ENCODE peak calls at places on chromosomes 16 and 17, in four cellular contexts. K, M, S and H are unnamed samples.

GRCh38 chr17:56956992-56957391 is 3.9 kb downstream of the COIL start:
- DNase-seq in K (no peak), M (no peak), S (no peak), H (no peak)

GRCh38 chr16:19842758-19843157 is 41.9 kb downstream of the GPRC5B start:
- DNase-seq in K (no peak), M (no peak), S (no peak), H (no peak)

GRCh38 chr16:69443809-69444611 is 19.6 kb downstream of the CYB5B start:
- DNase-seq in K (no peak), M (peak), S (no peak), H (no peak)

GRCh38 chr17:4506892-4507291 is 8.2 kb downstream of the SPNS2 start:
- DNase-seq in K (no peak), M (no peak), S (no peak), H (no peak)

GRCh38 chr16:69276143-69277115 is 34.7 kb upstream of the VPS4A start:
- DNase-seq in K (no peak), M (no peak), S (no peak), H (no peak)

GRCh38 chr16:53915452-53916160 is 211.7 kb downstream of the FTO start:
- DNase-seq in K (no peak), M (no peak), S (no peak), H (no peak)

GRCh38 chr16:30923554-30924085 is at the start of gene FBXL19:
- DNase-seq in K (no peak), M (no peak), S (no peak), H (peak)

GRCh38 chr16:84044108-84044488 is 1.5 kb upstream of the SLC38A8 start:
- DNase-seq in K (peak), M (peak), S (no peak), H (peak)

GRCh38 chr17:19409066-19409465 is 2.0 kb upstream of the RNF112 start:
- DNase-seq in K (no peak), M (no peak), S (no peak), H (no peak)

GRCh38 chr17:44345497-44346026 is 460 bp downstream of the GRN start:
- DNase-seq in K (peak), M (peak), S (no peak), H (peak)

GRCh38 chr16:56199164-56199563 is 7.9 kb downstream of the GNAO1 start:
- DNase-seq in K (no peak), M (no peak), S (peak), H (no peak)

GRCh38 chr16:30867747-30868146 is 26.1 kb downstream of the BCL7C start:
- DNase-seq in K (no peak), M (peak), S (no peak), H (peak)

GRCh38 chr17:79988163-79988971 is 47.3 kb downstream of the TBC1D16 start:
- DNase-seq in K (no peak), M (peak), S (no peak), H (no peak)

GRCh38 chr17:78780335-78780734 is 1.7 kb downstream of the CYTH1 start:
- DNase-seq in K (no peak), M (no peak), S (no peak), H (no peak)

GRCh38 chr17:2723997-2724782 is 12.6 kb upstream of the CLUH start:
- DNase-seq in K (peak), M (no peak), S (no peak), H (peak)

GRCh38 chr16:456891-457483 is 31.5 kb downstream of the RAB11FIP3 start:
- DNase-seq in K (peak), M (no peak), S (no peak), H (no peak)

GRCh38 chr16:65377131-65377649 is 255.3 kb upstream of the CDH11 start:
- DNase-seq in K (no peak), M (no peak), S (no peak), H (no peak)

GRCh38 chr17:73103661-73104335 is 11.3 kb upstream of the SLC39A11 start:
- DNase-seq in K (no peak), M (no peak), S (no peak), H (no peak)

GRCh38 chr17:7476474-7476873 is 3.0 kb downstream of the ZBTB4 start:
- DNase-seq in K (no peak), M (peak), S (no peak), H (no peak)

GRCh38 chr16:12462690-12463646 is 340.7 kb downstream of the CPPED1 start:
- DNase-seq in K (no peak), M (no peak), S (no peak), H (no peak)

GRCh38 chr17:81735181-81736102 is 23.4 kb downstream of the SLC25A10 start:
- DNase-seq in K (peak), M (no peak), S (peak), H (no peak)

GRCh38 chr16:50310308-50311133 is 44.2 kb downstream of the ADCY7 start:
- DNase-seq in K (no peak), M (no peak), S (no peak), H (no peak)

GRCh38 chr17:61205931-61206330 is 193.7 kb upstream of the TBX2 start:
- DNase-seq in K (no peak), M (peak), S (no peak), H (no peak)

GRCh38 chr17:80655588-80655987 is 111.0 kb downstream of the RPTOR start:
- DNase-seq in K (no peak), M (no peak), S (no peak), H (no peak)

GRCh38 chr17:33596904-33597303 is 303.8 kb upstream of the ASIC2 start:
- DNase-seq in K (no peak), M (no peak), S (no peak), H (no peak)

GRCh38 chr16:86044241-86044671 is 145.3 kb downstream of the IRF8 start:
- DNase-seq in K (peak), M (peak), S (no peak), H (peak)

GRCh38 chr17:31427684-31428083 is 36.2 kb downstream of the RAB11FIP4 start:
- DNase-seq in K (no peak), M (no peak), S (no peak), H (no peak)

GRCh38 chr16:9348912-9349311 is 257.5 kb downstream of the HAPSTR1 start:
- DNase-seq in K (no peak), M (no peak), S (no peak), H (no peak)

GRCh38 chr17:81176656-81177055 is 10.6 kb upstream of the AATK start:
- DNase-seq in K (no peak), M (peak), S (no peak), H (no peak)

GRCh38 chr16:49165025-49165424 is 116.6 kb downstream of the CBLN1 start:
- DNase-seq in K (no peak), M (no peak), S (no peak), H (no peak)

GRCh38 chr16:67397812-67398545 is 4.7 kb upstream of the TPPP3 start:
- DNase-seq in K (no peak), M (no peak), S (no peak), H (no peak)

GRCh38 chr16:85394511-85395206 is 218.5 kb upstream of the GSE1 start:
- DNase-seq in K (no peak), M (no peak), S (no peak), H (no peak)

GRCh38 chr16:12617401-12617819 is 186.3 kb downstream of the CPPED1 start:
- DNase-seq in K (no peak), M (no peak), S (no peak), H (no peak)

GRCh38 chr16:85240982-85241924 is 129.0 kb upstream of the CIBAR2 start:
- DNase-seq in K (no peak), M (no peak), S (no peak), H (no peak)

GRCh38 chr17:62617894-62618472 is 9.5 kb upstream of the MRC2 start:
- DNase-seq in K (no peak), M (no peak), S (no peak), H (no peak)

DNA sequence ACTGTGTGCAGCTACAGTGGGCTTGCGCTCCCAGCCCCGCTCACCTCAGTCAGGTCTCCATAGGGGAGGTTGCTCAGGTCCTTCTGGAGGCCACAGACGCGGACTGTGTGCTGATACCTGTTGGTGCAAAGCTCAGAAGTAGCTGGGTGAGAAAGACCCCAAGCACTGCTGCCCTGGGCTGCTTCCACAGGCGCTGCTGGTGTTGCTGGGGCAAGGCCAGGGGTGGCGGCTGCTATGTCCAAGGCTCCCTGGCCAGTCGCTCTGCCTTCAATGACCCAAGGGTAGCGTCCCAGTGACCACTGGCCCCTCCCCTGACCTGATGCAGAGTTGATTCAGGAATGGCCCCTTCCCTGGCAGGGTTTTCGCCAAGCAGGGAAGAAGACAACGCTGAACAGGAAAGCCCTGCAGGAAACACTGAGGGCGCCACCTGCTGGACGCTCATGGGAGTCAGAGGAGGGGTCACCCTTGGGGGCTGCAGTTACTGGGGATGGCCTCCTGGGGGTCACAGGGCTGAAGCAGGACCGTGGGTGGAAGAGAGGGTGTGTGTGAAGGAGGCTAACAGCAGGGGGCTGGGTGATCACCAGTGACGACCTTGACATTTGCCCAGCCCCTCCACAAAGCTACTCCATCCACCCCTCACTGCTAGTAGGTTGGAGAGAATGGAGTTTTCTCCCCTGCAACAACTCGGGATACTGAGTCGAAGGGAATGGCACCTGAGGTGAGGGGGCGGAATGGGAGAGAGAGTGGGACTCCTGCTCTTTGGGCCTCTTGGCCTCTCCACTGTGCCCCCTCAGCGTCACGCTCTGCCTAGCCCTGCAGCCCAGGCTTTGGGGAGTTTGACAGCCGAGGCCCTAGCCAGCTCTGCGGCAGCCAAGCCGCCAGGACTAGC is 38.3 kb downstream of the ABCC12 start:
- DNase-seq in K (peak), M (peak), S (no peak), H (peak)
- TF ChIP-seq JUNB in K (no peak), M (no peak), S (no peak), H (no peak)

GRCh38 chr17:38585805-38586529 is 19.8 kb downstream of the SRCIN1 start:
- DNase-seq in K (no peak), M (no peak), S (no peak), H (no peak)
- TF ChIP-seq REST in K (no peak), M (no peak), S (no peak), H (no peak)

DNA sequence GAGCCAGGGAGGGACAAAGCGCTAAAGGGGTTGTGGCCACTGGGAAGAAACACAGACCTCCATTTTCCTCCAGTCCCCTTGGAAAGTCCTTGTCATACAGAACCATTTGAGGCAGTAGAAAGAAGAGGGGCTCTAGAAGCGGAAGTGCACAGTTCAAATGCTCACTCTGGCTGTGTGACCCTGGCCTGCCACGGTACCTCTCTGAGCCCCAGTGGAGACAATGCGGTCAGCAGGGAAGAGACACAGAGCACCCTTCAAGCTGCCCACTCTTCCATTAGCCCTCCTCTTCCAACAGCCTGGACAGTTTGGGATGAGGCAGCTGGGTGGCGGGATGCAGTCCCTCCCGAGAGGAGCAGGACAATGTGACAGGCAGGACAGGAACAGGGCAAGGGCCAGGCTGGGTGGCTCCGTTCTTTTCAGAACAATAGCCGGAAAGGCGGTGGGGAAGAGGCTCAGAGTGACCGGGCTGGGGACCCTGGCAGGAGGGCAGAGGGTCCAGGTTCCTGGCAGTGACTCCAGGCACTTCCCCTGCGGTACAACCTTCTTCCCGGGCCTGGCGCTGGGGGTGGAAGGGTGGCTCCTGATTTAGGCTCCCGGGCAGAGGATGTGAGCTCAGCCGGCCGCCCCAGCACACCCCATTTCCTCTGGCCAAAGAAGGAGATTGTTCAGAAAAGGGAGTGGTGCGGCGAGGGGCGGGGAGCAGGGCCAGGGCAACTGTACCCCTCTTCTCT is 5.6 kb downstream of the CASKIN2 start:
- DNase-seq in K (no peak), M (no peak), S (no peak), H (no peak)
- TF ChIP-seq JUNB in K (no peak), M (no peak), S (no peak), H (no peak)

GRCh38 chr17:47253541-47254402 is at the start of gene ITGB3:
- DNase-seq in K (peak), M (peak), S (no peak), H (peak)
- TF ChIP-seq REST in K (no peak), M (no peak), S (no peak), H (no peak)

DNA sequence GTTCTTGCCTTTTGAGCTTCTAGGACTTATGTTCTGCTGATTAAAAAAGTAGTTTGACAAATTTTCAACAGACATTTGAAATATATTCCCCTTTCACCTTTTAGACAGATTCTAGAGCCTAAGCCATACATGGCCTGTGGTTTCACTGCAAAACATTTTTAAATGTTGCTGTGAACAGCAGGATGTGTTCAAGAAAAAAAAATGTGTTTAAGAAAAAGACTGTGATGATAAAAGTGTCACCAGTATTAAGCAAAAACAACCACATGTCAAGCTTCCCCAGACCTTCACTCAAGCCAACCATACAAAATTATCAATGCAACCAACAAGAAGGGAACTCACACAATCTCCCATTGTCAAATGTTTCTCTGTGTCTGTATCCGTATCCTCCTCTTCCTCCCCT is 103.5 kb downstream of the SYCE1L start:
- DNase-seq in K (no peak), M (no peak), S (no peak), H (no peak)
- TF ChIP-seq JUNB in K (no peak), M (no peak), S (no peak), H (no peak)